ENCODE peak calls at places on chromosomes 4 and X, in ten cellular contexts. F, G, X, K, L, E, U, A, C and W are unnamed samples.

GRCh38 chr4:14280567-14280966 is 653.0 kb upstream of the BOD1L1 start:
- DNase-seq in F (no peak), G (no peak), X (no peak), K (no peak), L (no peak), E (no peak), U (no peak), A (no peak), C (no peak), W (no peak)

GRCh38 chr4:124202106-124202505 is 510.4 kb downstream of the ANKRD50 start:
- DNase-seq in F (no peak), G (peak), X (no peak), K (no peak), L (no peak), E (no peak), U (peak), A (no peak), C (no peak), W (no peak)

GRCh38 chr4:15303052-15303641 is 124.7 kb upstream of the C1QTNF7 start:
- DNase-seq in F (no peak), G (peak), X (no peak), K (no peak), L (no peak), E (peak), U (peak), A (no peak), C (no peak), W (no peak)

GRCh38 chrX:17859609-17860178 is 1.4 kb downstream of the RAI2 start:
- DNase-seq in F (peak), G (no peak), X (no peak), K (no peak), L (peak), E (no peak), U (no peak), A (no peak), C (no peak), W (no peak)

GRCh38 chr4:42927946-42928345 is 35.4 kb downstream of the GRXCR1 start:
- DNase-seq in F (no peak), G (no peak), X (no peak), K (no peak), L (no peak), E (no peak), U (no peak), A (no peak), C (no peak), W (no peak)

GRCh38 chrX:24148535-24149345 is 789 bp upstream of the ZFX start:
- DNase-seq in F (peak), G (peak), X (peak), K (no peak), L (no peak), E (peak), U (peak), A (no peak), C (peak), W (no peak)

GRCh38 chrX:115948018-115948923 is 222.3 kb upstream of the AGTR2 start:
- DNase-seq in F (no peak), G (no peak), X (no peak), K (no peak), L (no peak), E (no peak), U (no peak), A (peak), C (no peak), W (no peak)

GRCh38 chr4:125828316-125828715 is 513.6 kb downstream of the FAT4 start:
- DNase-seq in F (no peak), G (no peak), X (no peak), K (no peak), L (no peak), E (no peak), U (no peak), A (no peak), C (no peak), W (no peak)

GRCh38 chr4:182022899-182023298 is 220.3 kb upstream of the TENM3 start:
- DNase-seq in F (no peak), G (no peak), X (no peak), K (no peak), L (no peak), E (no peak), U (no peak), A (peak), C (no peak), W (no peak)

GRCh38 chr4:76688737-76689078 is 209.2 kb downstream of the SOWAHB start:
- DNase-seq in F (no peak), G (no peak), X (no peak), K (no peak), L (no peak), E (no peak), U (no peak), A (peak), C (no peak), W (no peak)

GRCh38 chr4:147570616-147571015 is 46.6 kb upstream of the TMEM184C start:
- DNase-seq in F (no peak), G (no peak), X (no peak), K (no peak), L (no peak), E (no peak), U (peak), A (no peak), C (no peak), W (no peak)

GRCh38 chrX:2474280-2474962 is 26.4 kb downstream of the DHRSX start:
- DNase-seq in F (no peak), G (no peak), X (no peak), K (no peak), L (no peak), E (no peak), U (no peak), A (no peak), C (no peak), W (no peak)

GRCh38 chrX:150475466-150475865 is 93.0 kb upstream of the MTM1 start:
- DNase-seq in F (no peak), G (no peak), X (no peak), K (no peak), L (no peak), E (no peak), U (no peak), A (no peak), C (no peak), W (no peak)

GRCh38 chr4:164935363-164935762 is 42.1 kb downstream of the TRIM61 start:
- DNase-seq in F (no peak), G (no peak), X (no peak), K (no peak), L (no peak), E (no peak), U (no peak), A (no peak), C (no peak), W (peak)

GRCh38 chr4:142846105-142846728 is at the start of gene INPP4B:
- DNase-seq in F (peak), G (peak), X (peak), K (peak), L (peak), E (no peak), U (peak), A (no peak), C (no peak), W (no peak)

GRCh38 chrX:43349363-43349762 is 306.7 kb upstream of the MAOA start:
- DNase-seq in F (peak), G (no peak), X (peak), K (peak), L (no peak), E (peak), U (peak), A (peak), C (peak), W (peak)

GRCh38 chrX:46553935-46554334 is 8.7 kb upstream of the ZNF674 start:
- DNase-seq in F (no peak), G (no peak), X (no peak), K (no peak), L (no peak), E (no peak), U (no peak), A (no peak), C (no peak), W (no peak)

GRCh38 chrX:70422886-70423336 is at the start of gene GDPD2:
- DNase-seq in F (no peak), G (no peak), X (peak), K (no peak), L (peak), E (no peak), U (peak), A (no peak), C (no peak), W (no peak)

GRCh38 chr4:76767983-76768382 is 130.0 kb downstream of the SOWAHB start:
- DNase-seq in F (no peak), G (no peak), X (no peak), K (no peak), L (no peak), E (no peak), U (no peak), A (no peak), C (no peak), W (no peak)

GRCh38 chr4:118271788-118272187 is 81.0 kb downstream of the PRSS12 start:
- DNase-seq in F (no peak), G (no peak), X (no peak), K (no peak), L (no peak), E (no peak), U (no peak), A (no peak), C (no peak), W (no peak)

GRCh38 chr4:44447563-44448504 is 775 bp downstream of the KCTD8 start:
- DNase-seq in F (peak), G (peak), X (peak), K (no peak), L (peak), E (no peak), U (peak), A (peak), C (no peak), W (no peak)

GRCh38 chrX:147737690-147738089 is 174.0 kb upstream of the FMR1 start:
- DNase-seq in F (no peak), G (no peak), X (no peak), K (no peak), L (no peak), E (no peak), U (no peak), A (no peak), C (no peak), W (no peak)

GRCh38 chr4:7429601-7430078 is 5.1 kb downstream of the PSAPL1 start:
- DNase-seq in F (peak), G (no peak), X (no peak), K (no peak), L (no peak), E (no peak), U (no peak), A (no peak), C (no peak), W (no peak)

GRCh38 chrX:106249706-106250379 is 81.7 kb downstream of the PWWP3B start:
- DNase-seq in F (no peak), G (peak), X (no peak), K (no peak), L (no peak), E (no peak), U (peak), A (no peak), C (no peak), W (no peak)

GRCh38 chrX:54178100-54178940 is 4.7 kb downstream of the FAM120C start:
- DNase-seq in F (no peak), G (no peak), X (no peak), K (no peak), L (no peak), E (no peak), U (peak), A (no peak), C (no peak), W (no peak)

GRCh38 chr4:151484396-151485102 is 75.6 kb downstream of the FHIP1A start:
- DNase-seq in F (no peak), G (no peak), X (no peak), K (no peak), L (no peak), E (peak), U (peak), A (no peak), C (no peak), W (no peak)

GRCh38 chr4:176335421-176335820 is 15.7 kb downstream of the SPCS3 start:
- DNase-seq in F (no peak), G (no peak), X (no peak), K (no peak), L (no peak), E (no peak), U (peak), A (no peak), C (no peak), W (no peak)

GRCh38 chr4:24912252-24913098 is at the start of gene CCDC149:
- DNase-seq in F (peak), G (peak), X (peak), K (no peak), L (peak), E (no peak), U (peak), A (peak), C (no peak), W (no peak)

GRCh38 chrX:129523076-129524055 is at the start of gene SMARCA1:
- DNase-seq in F (no peak), G (peak), X (peak), K (no peak), L (peak), E (no peak), U (peak), A (peak), C (peak), W (no peak)

GRCh38 chrX:41209853-41210252 is 124.1 kb upstream of the DDX3X start:
- DNase-seq in F (no peak), G (no peak), X (no peak), K (no peak), L (no peak), E (no peak), U (no peak), A (no peak), C (no peak), W (no peak)

GRCh38 chr4:176653406-176654220 is 139.1 kb downstream of the VEGFC start:
- DNase-seq in F (no peak), G (no peak), X (no peak), K (no peak), L (no peak), E (peak), U (peak), A (no peak), C (no peak), W (no peak)

GRCh38 chr4:174005422-174005821 is 278.0 kb downstream of the FBXO8 start:
- DNase-seq in F (no peak), G (no peak), X (no peak), K (no peak), L (no peak), E (no peak), U (peak), A (no peak), C (no peak), W (no peak)

GRCh38 chr4:55340246-55340645 is 5.8 kb upstream of the SRD5A3 start:
- DNase-seq in F (no peak), G (no peak), X (no peak), K (no peak), L (no peak), E (no peak), U (no peak), A (no peak), C (no peak), W (no peak)

GRCh38 chr4:95761441-95761840 is 78.5 kb upstream of the PDHA2 start:
- DNase-seq in F (no peak), G (no peak), X (no peak), K (no peak), L (no peak), E (no peak), U (peak), A (no peak), C (no peak), W (no peak)